ENCODE peak calls at places on chromosomes 11 and 22, in six cellular contexts. D is WTC11, E is HEK293T, N is GM12878, A is HCT116, F is HepG2. G is an unnamed sample.

GRCh38 chr22:47051435-47052175 is 289.2 kb downstream of the TBC1D22A start:
- DNase-seq in F (no peak), A (no peak), E (no peak), D (no peak), N (no peak), G (no peak)

GRCh38 chr11:67301313-67301921 is 1.9 kb upstream of the SSH3 start:
- DNase-seq in F (no peak), N (no peak), A (no peak), E (no peak), D (peak), G (no peak)

GRCh38 chr11:69644962-69645675 is 4.2 kb downstream of the CCND1 start:
- DNase-seq in D (no peak), E (no peak), A (no peak), N (no peak), F (no peak), G (no peak)

GRCh38 chr11:57116654-57117053 is 65.1 kb upstream of the LRRC55 start:
- DNase-seq in N (no peak), E (peak), A (peak), F (peak), D (peak), G (peak)

GRCh38 chr11:32225491-32226285 is 134.8 kb downstream of the RCN1 start:
- DNase-seq in A (no peak), D (no peak), N (no peak), E (no peak), F (no peak), G (no peak)

GRCh38 chr22:20080776-20081654 is 974 bp downstream of the DGCR8 start:
- DNase-seq in N (no peak), D (no peak), F (peak), A (no peak), E (peak), G (peak)

GRCh38 chr11:106695506-106695905 is 322.8 kb downstream of the GUCY1A2 start:
- DNase-seq in A (no peak), N (no peak), E (no peak), F (no peak), D (no peak), G (no peak)

GRCh38 chr22:50225200-50225969 is 19.4 kb downstream of the TUBGCP6 start:
- DNase-seq in A (no peak), E (no peak), F (peak), N (no peak), D (no peak), G (no peak)

GRCh38 chr11:94790771-94791180 is 22.6 kb downstream of the AMOTL1 start:
- DNase-seq in F (no peak), N (no peak), D (no peak), E (no peak), A (peak), G (no peak)

GRCh38 chr11:43576834-43577521 is 103.6 kb upstream of the HSD17B12 start:
- DNase-seq in D (peak), F (peak), E (peak), A (peak), N (no peak), G (peak)

GRCh38 chr11:83401506-83402225 is 115.5 kb upstream of the CCDC90B start:
- DNase-seq in F (no peak), N (no peak), E (no peak), A (no peak), D (no peak), G (no peak)

GRCh38 chr11:119012629-119013170 is 5.4 kb downstream of the RPS25 start:
- DNase-seq in A (no peak), D (no peak), E (no peak), N (no peak), F (no peak), G (no peak)

GRCh38 chr22:28112548-28113043 is 193.5 kb upstream of the PITPNB start:
- DNase-seq in N (no peak), F (peak), A (peak), E (peak), D (no peak), G (peak)

GRCh38 chr11:24216488-24216887 is 280.4 kb upstream of the LUZP2 start:
- DNase-seq in D (no peak), N (no peak), F (no peak), A (no peak), E (no peak), G (no peak)

GRCh38 chr11:29184939-29185890 is 831.6 kb downstream of the KCNA4 start:
- DNase-seq in E (no peak), D (no peak), A (no peak), N (no peak), F (no peak), G (no peak)

GRCh38 chr11:111021131-111021530 is 224.4 kb upstream of the POU2AF2 start:
- DNase-seq in D (no peak), A (no peak), E (no peak), N (no peak), F (no peak), G (no peak)

GRCh38 chr22:32355760-32356159 is 1.9 kb upstream of the RFPL3 start:
- DNase-seq in N (no peak), E (no peak), F (peak), A (peak), D (peak), G (no peak)

GRCh38 chr22:47173535-47174021 is 411.1 kb downstream of the TBC1D22A start:
- DNase-seq in A (no peak), D (peak), E (no peak), F (no peak), N (no peak), G (no peak)

GRCh38 chr11:78795862-78796261 is 221.2 kb upstream of the NARS2 start:
- DNase-seq in F (no peak), A (no peak), N (no peak), E (no peak), D (no peak), G (no peak)
- TF ChIP-seq SP1 in F (no peak), A (no peak), N (no peak), E (no peak), D (no peak), G (no peak)

GRCh38 chr11:34165786-34166557 is 60.5 kb downstream of the NAT10 start:
- DNase-seq in N (no peak), D (peak), A (no peak), E (no peak), F (no peak), G (peak)
- TF ChIP-seq SP1 in N (no peak), D (no peak), A (no peak), E (no peak), F (no peak), G (no peak)

GRCh38 chr11:86068138-86068861 is 584 bp downstream of the PICALM start:
- DNase-seq in N (no peak), D (peak), A (no peak), F (peak), E (peak), G (peak)
- TF ChIP-seq SP1 in N (no peak), D (no peak), A (no peak), F (no peak), E (no peak), G (no peak)

DNA sequence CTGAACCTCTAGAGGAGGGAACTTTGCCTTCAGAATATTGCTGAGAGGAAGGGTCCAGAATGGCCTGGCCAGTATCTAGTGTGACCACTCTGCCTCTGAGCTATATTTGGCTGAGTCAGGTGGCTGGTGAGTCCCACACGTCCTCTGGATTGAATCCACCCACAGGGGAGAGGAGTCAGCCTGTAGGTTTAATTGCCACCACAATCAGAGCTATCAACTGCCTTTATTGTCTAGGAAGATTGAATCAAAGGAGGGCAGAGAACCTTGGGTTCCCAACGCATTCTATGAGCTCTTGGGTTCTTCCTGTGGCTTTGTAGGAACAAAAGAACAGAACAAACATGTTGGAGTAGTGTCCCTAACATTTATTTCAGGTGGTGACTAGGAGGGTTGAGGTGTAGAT is 67.7 kb downstream of the ST3GAL4 start:
- DNase-seq in E (no peak), F (no peak), A (no peak), D (no peak), N (no peak), G (no peak)
- TF ChIP-seq SP1 in E (no peak), F (no peak), A (no peak), D (no peak), N (no peak), G (no peak)

GRCh38 chr11:61293869-61294716 is 1.0 kb downstream of the VWCE start:
- DNase-seq in N (no peak), E (no peak), F (peak), D (peak), A (no peak), G (no peak)

GRCh38 chr11:61294717-61295595 is at the start of gene VWCE:
- DNase-seq in E (no peak), F (peak), D (peak), A (no peak), N (no peak), G (no peak)

GRCh38 chr11:61297341-61297740 is 2.2 kb upstream of the VWCE start:
- DNase-seq in F (no peak), N (no peak), D (no peak), A (no peak), E (no peak), G (no peak)

GRCh38 chr11:61297741-61298140 is 2.6 kb upstream of the VWCE start:
- DNase-seq in N (no peak), D (no peak), F (peak), A (no peak), E (no peak), G (no peak)

GRCh38 chr11:61295596-61295926 is 445 bp upstream of the VWCE start:
- DNase-seq in N (no peak), E (no peak), D (no peak), F (no peak), A (no peak), G (no peak)
- TF ChIP-seq SP1 in N (no peak), E (no peak), D (no peak), F (no peak), A (no peak), G (no peak)

GRCh38 chr22:49204599-49205214 is 623.0 kb downstream of the BRD1 start:
- DNase-seq in E (no peak), A (no peak), D (peak), N (no peak), F (no peak), G (no peak)
- TF ChIP-seq SP1 in E (no peak), A (no peak), D (no peak), N (no peak), F (no peak), G (no peak)

G was measured in K562.